ENCODE peak calls at places on chromosome 20, in four cellular contexts. One of them, this sample, is unnamed.

GRCh38 chr20:32960222-32960518 is 44.1 kb downstream of the SUN5 start:
- DNase-seq in brain pericyte: no peak
- DNase-seq in stimulated activated CD4-positive, alpha-beta T cell treated with anti-CD3 and anti-CD28 coated beads, Interleukin-1b, Interleukin-23, amount 100 ng/mL, for 48 hours: no peak
- DNase-seq in lower leg skin: peak; percentile 75
- DNase-seq in this sample: no peak

GRCh38 chr20:32112862-32113261 is 3.3 kb downstream of the TM9SF4 start:
- DNase-seq in brain pericyte: no peak
- DNase-seq in stimulated activated CD4-positive, alpha-beta T cell treated with anti-CD3 and anti-CD28 coated beads, Interleukin-1b, Interleukin-23, amount 100 ng/mL, for 48 hours: peak; percentile 20
- DNase-seq in lower leg skin: peak; percentile 87
- DNase-seq in this sample: no peak

GRCh38 chr20:54203281-54203680 is 4.6 kb upstream of the PFDN4 start:
- DNase-seq in brain pericyte: no peak
- DNase-seq in stimulated activated CD4-positive, alpha-beta T cell treated with anti-CD3 and anti-CD28 coated beads, Interleukin-1b, Interleukin-23, amount 100 ng/mL, for 48 hours: no peak
- DNase-seq in lower leg skin: no peak
- DNase-seq in this sample: no peak

GRCh38 chr20:4135385-4136077 is 120.2 kb upstream of the RNF24 start:
- DNase-seq in brain pericyte: peak; percentile 88
- DNase-seq in stimulated activated CD4-positive, alpha-beta T cell treated with anti-CD3 and anti-CD28 coated beads, Interleukin-1b, Interleukin-23, amount 100 ng/mL, for 48 hours: no peak
- DNase-seq in lower leg skin: peak; percentile 49
- DNase-seq in this sample: peak; percentile 40

GRCh38 chr20:21529863-21530262 is 16.0 kb upstream of the NKX2-2 start:
- DNase-seq in brain pericyte: no peak
- DNase-seq in stimulated activated CD4-positive, alpha-beta T cell treated with anti-CD3 and anti-CD28 coated beads, Interleukin-1b, Interleukin-23, amount 100 ng/mL, for 48 hours: no peak
- DNase-seq in lower leg skin: no peak
- DNase-seq in this sample: no peak

GRCh38 chr20:35600176-35600995 is 15.2 kb upstream of the SPAG4 start:
- DNase-seq in brain pericyte: no peak
- DNase-seq in stimulated activated CD4-positive, alpha-beta T cell treated with anti-CD3 and anti-CD28 coated beads, Interleukin-1b, Interleukin-23, amount 100 ng/mL, for 48 hours: no peak
- DNase-seq in lower leg skin: no peak
- DNase-seq in this sample: no peak

GRCh38 chr20:9112541-9113515 is 43.9 kb downstream of the PLCB4 start:
- DNase-seq in brain pericyte: no peak
- DNase-seq in stimulated activated CD4-positive, alpha-beta T cell treated with anti-CD3 and anti-CD28 coated beads, Interleukin-1b, Interleukin-23, amount 100 ng/mL, for 48 hours: no peak
- DNase-seq in lower leg skin: no peak
- DNase-seq in this sample: no peak

GRCh38 chr20:54502179-54502578 is 26.8 kb downstream of the DOK5 start:
- DNase-seq in brain pericyte: no peak
- DNase-seq in stimulated activated CD4-positive, alpha-beta T cell treated with anti-CD3 and anti-CD28 coated beads, Interleukin-1b, Interleukin-23, amount 100 ng/mL, for 48 hours: no peak
- DNase-seq in lower leg skin: no peak
- DNase-seq in this sample: no peak

GRCh38 chr20:62614085-62614960 is 28.0 kb upstream of the SLCO4A1 start:
- DNase-seq in brain pericyte: no peak
- DNase-seq in stimulated activated CD4-positive, alpha-beta T cell treated with anti-CD3 and anti-CD28 coated beads, Interleukin-1b, Interleukin-23, amount 100 ng/mL, for 48 hours: no peak
- DNase-seq in lower leg skin: no peak
- DNase-seq in this sample: no peak

GRCh38 chr20:10648651-10649050 is 25.1 kb downstream of the JAG1 start:
- DNase-seq in brain pericyte: no peak
- DNase-seq in stimulated activated CD4-positive, alpha-beta T cell treated with anti-CD3 and anti-CD28 coated beads, Interleukin-1b, Interleukin-23, amount 100 ng/mL, for 48 hours: no peak
- DNase-seq in lower leg skin: no peak
- DNase-seq in this sample: no peak

GRCh38 chr20:53598140-53599038 is 4.8 kb upstream of the ZNF217 start:
- DNase-seq in brain pericyte: no peak
- DNase-seq in stimulated activated CD4-positive, alpha-beta T cell treated with anti-CD3 and anti-CD28 coated beads, Interleukin-1b, Interleukin-23, amount 100 ng/mL, for 48 hours: no peak
- DNase-seq in lower leg skin: peak; percentile 69
- DNase-seq in this sample: no peak

GRCh38 chr20:24212494-24212893 is 223.9 kb upstream of the GGTLC1 start:
- DNase-seq in brain pericyte: no peak
- DNase-seq in stimulated activated CD4-positive, alpha-beta T cell treated with anti-CD3 and anti-CD28 coated beads, Interleukin-1b, Interleukin-23, amount 100 ng/mL, for 48 hours: no peak
- DNase-seq in lower leg skin: no peak
- DNase-seq in this sample: no peak

GRCh38 chr20:14307956-14308355 is 29.5 kb downstream of the FLRT3 start:
- DNase-seq in brain pericyte: no peak
- DNase-seq in stimulated activated CD4-positive, alpha-beta T cell treated with anti-CD3 and anti-CD28 coated beads, Interleukin-1b, Interleukin-23, amount 100 ng/mL, for 48 hours: no peak
- DNase-seq in lower leg skin: no peak
- DNase-seq in this sample: no peak

GRCh38 chr20:18267815-18268214 is 20.5 kb upstream of the ZNF133 start:
- DNase-seq in brain pericyte: no peak
- DNase-seq in stimulated activated CD4-positive, alpha-beta T cell treated with anti-CD3 and anti-CD28 coated beads, Interleukin-1b, Interleukin-23, amount 100 ng/mL, for 48 hours: no peak
- DNase-seq in lower leg skin: no peak
- DNase-seq in this sample: no peak

GRCh38 chr20:62427172-62428007 is at the start of gene RBBP8NL:
- DNase-seq in brain pericyte: no peak
- DNase-seq in stimulated activated CD4-positive, alpha-beta T cell treated with anti-CD3 and anti-CD28 coated beads, Interleukin-1b, Interleukin-23, amount 100 ng/mL, for 48 hours: no peak
- DNase-seq in lower leg skin: peak; percentile 93
- DNase-seq in this sample: no peak

GRCh38 chr20:1830240-1830639 is 65.0 kb upstream of the SIRPA start:
- DNase-seq in brain pericyte: no peak
- DNase-seq in stimulated activated CD4-positive, alpha-beta T cell treated with anti-CD3 and anti-CD28 coated beads, Interleukin-1b, Interleukin-23, amount 100 ng/mL, for 48 hours: no peak
- DNase-seq in lower leg skin: no peak
- DNase-seq in this sample: no peak

GRCh38 chr20:11891081-11891826 is 26.4 kb upstream of the BTBD3 start:
- DNase-seq in brain pericyte: no peak
- DNase-seq in stimulated activated CD4-positive, alpha-beta T cell treated with anti-CD3 and anti-CD28 coated beads, Interleukin-1b, Interleukin-23, amount 100 ng/mL, for 48 hours: peak; percentile 8
- DNase-seq in lower leg skin: peak; percentile 85
- DNase-seq in this sample: peak; percentile 31

GRCh38 chr20:51946581-51946980 is 144.3 kb upstream of the SALL4 start:
- DNase-seq in brain pericyte: no peak
- DNase-seq in stimulated activated CD4-positive, alpha-beta T cell treated with anti-CD3 and anti-CD28 coated beads, Interleukin-1b, Interleukin-23, amount 100 ng/mL, for 48 hours: no peak
- DNase-seq in lower leg skin: no peak
- DNase-seq in this sample: no peak

GRCh38 chr20:39897058-39897457 is 792.0 kb downstream of the MAFB start:
- DNase-seq in brain pericyte: peak; percentile 56
- DNase-seq in stimulated activated CD4-positive, alpha-beta T cell treated with anti-CD3 and anti-CD28 coated beads, Interleukin-1b, Interleukin-23, amount 100 ng/mL, for 48 hours: no peak
- DNase-seq in lower leg skin: no peak
- DNase-seq in this sample: no peak

GRCh38 chr20:14523090-14523489 is 185.7 kb upstream of the FLRT3 start:
- DNase-seq in brain pericyte: no peak
- DNase-seq in stimulated activated CD4-positive, alpha-beta T cell treated with anti-CD3 and anti-CD28 coated beads, Interleukin-1b, Interleukin-23, amount 100 ng/mL, for 48 hours: no peak
- DNase-seq in lower leg skin: no peak
- DNase-seq in this sample: no peak

This sample was measured in uterus.